ENCODE peak calls at places on chromosome 18, in four cellular contexts. K, Y, W and V are unnamed samples.

GRCh38 chr18:57446322-57446721 is 11.1 kb downstream of the ONECUT2 start:
- DNase-seq in K (peak), Y (peak), W (peak), V (peak)

GRCh38 chr18:6203791-6204190 is 210.9 kb downstream of the L3MBTL4 start:
- DNase-seq in K (no peak), Y (no peak), W (no peak), V (no peak)

GRCh38 chr18:9539283-9539682 is 64.0 kb downstream of the RALBP1 start:
- DNase-seq in K (no peak), Y (no peak), W (peak), V (peak)

GRCh38 chr18:1542230-1542774 is 637.6 kb downstream of the ADCYAP1 start:
- DNase-seq in K (no peak), Y (no peak), W (no peak), V (no peak)

GRCh38 chr18:24503182-24503581 is 42.7 kb downstream of the HRH4 start:
- DNase-seq in K (no peak), Y (no peak), W (no peak), V (no peak)

GRCh38 chr18:57516068-57516467 is 70.4 kb downstream of the FECH start:
- DNase-seq in K (no peak), Y (no peak), W (no peak), V (no peak)

GRCh38 chr18:35570182-35570581 is 11.4 kb upstream of the GALNT1 start:
- DNase-seq in K (no peak), Y (no peak), W (no peak), V (no peak)

GRCh38 chr18:76479351-76480238 is 15.4 kb downstream of the ZNF516 start:
- DNase-seq in K (no peak), Y (no peak), W (peak), V (no peak)

GRCh38 chr18:77101410-77102245 is 31.0 kb downstream of the MBP start:
- DNase-seq in K (peak), Y (peak), W (peak), V (peak)

GRCh38 chr18:43893001-43893637 is 615.8 kb upstream of the SYT4 start:
- DNase-seq in K (no peak), Y (no peak), W (peak), V (peak)

GRCh38 chr18:59063300-59063895 is 76.3 kb upstream of the SEC11C start:
- DNase-seq in K (no peak), Y (no peak), W (peak), V (no peak)

GRCh38 chr18:29154196-29154757 is 977.3 kb upstream of the CDH2 start:
- DNase-seq in K (no peak), Y (no peak), W (peak), V (peak)

GRCh38 chr18:23887493-23887892 is 127.1 kb upstream of the TTC39C start:
- DNase-seq in K (no peak), Y (no peak), W (peak), V (peak)

GRCh38 chr18:74906189-74906588 is 302.8 kb downstream of the PTGR3 start:
- DNase-seq in K (no peak), Y (no peak), W (peak), V (peak)

GRCh38 chr18:26458526-26459232 is 89.7 kb downstream of the KCTD1 start:
- DNase-seq in K (peak), Y (no peak), W (no peak), V (peak)

GRCh38 chr18:47118986-47119385 is 31.3 kb downstream of the HDHD2 start:
- DNase-seq in K (no peak), Y (no peak), W (no peak), V (peak)

GRCh38 chr18:49456794-49457193 is 3.7 kb downstream of the DYM start:
- DNase-seq in K (no peak), Y (no peak), W (peak), V (peak)

GRCh38 chr18:1811282-1811681 is 760.0 kb downstream of the METTL4 start:
- DNase-seq in K (no peak), Y (no peak), W (no peak), V (no peak)

GRCh38 chr18:59917422-59917821 is 17.6 kb downstream of the PMAIP1 start:
- DNase-seq in K (no peak), Y (no peak), W (peak), V (peak)

GRCh38 chr18:59907172-59907571 is 7.4 kb downstream of the PMAIP1 start:
- DNase-seq in K (no peak), Y (peak), W (no peak), V (no peak)

GRCh38 chr18:21704603-21705364 is at the start of gene ABHD3:
- DNase-seq in K (peak), Y (peak), W (peak), V (peak)

GRCh38 chr18:53281406-53281805 is 941.4 kb downstream of the DCC start:
- DNase-seq in K (no peak), Y (no peak), W (no peak), V (no peak)

GRCh38 chr18:31657823-31658669 is 26.3 kb downstream of the B4GALT6 start:
- DNase-seq in K (peak), Y (no peak), W (no peak), V (no peak)

GRCh38 chr18:39314595-39314994 is 1749.0 kb upstream of the CELF4 start:
- DNase-seq in K (no peak), Y (no peak), W (no peak), V (no peak)

GRCh38 chr18:9025104-9025838 is 77.2 kb upstream of the NDUFV2 start:
- DNase-seq in K (no peak), Y (no peak), W (no peak), V (no peak)

GRCh38 chr18:2036136-2036535 is 535.2 kb downstream of the METTL4 start:
- DNase-seq in K (no peak), Y (no peak), W (no peak), V (no peak)

DNA sequence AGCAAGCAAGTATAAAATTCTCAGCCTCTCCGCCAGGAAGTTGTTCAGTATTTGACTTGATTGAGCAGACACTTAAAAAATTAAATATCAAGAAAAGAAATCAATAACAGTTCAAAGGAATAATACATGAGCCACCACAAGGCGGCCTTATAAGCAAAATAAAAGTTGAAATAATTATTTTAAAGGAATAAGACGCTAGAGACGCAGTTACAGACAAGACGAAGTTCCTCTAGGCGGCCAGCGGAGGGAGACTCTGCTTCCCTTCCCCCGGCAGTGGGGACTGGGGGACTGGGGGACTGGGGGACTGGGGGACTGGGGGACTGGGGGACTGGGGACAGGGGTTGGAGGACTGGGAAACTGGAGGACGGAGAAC is 524 bp downstream of the CCDC178 start:
- DNase-seq in K (peak), Y (peak), W (peak), V (peak)
- TF ChIP-seq CTCF in K (no peak), Y (peak), W (peak), V (peak)

DNA sequence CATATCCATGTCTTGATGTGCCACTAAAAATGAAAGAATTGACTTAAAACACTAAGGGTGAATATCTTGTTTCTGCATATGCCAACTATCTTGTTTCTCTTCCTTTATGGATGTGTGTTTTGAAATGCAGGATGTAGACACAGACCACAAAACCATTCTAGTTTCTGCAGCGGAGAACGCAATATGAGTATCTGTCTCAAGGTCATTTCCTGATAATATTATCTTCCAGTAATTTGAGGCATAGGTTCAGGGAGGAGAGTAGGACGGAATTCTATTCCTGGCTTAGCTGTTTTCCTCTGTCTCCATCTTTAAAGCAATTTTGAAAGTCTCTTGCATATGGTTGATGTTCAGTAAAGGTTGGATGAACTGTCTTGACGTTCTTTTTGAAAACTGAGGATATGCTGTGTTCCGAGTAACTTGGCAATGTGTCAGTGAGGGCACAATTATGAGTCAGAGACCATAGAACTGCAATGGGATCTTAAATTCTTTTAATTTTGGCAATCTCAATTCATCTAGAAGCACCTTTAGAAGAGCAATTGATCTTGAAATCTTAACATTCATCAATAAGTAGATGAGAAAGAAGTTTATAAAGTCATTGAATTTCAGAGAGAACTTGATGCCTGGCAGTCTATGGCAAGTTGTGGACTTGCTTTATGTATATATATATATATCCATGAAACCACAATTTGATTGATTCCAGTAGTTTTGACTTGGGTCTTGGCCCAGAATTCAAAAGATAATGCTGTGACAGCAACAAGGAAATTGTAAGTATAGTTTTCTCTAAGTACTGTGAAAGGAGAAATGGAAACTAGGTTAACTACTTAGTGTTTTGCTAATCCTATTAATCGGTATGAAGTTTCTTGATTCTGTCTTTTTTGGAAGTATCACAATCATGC is 24.8 kb downstream of the RAB27B start:
- DNase-seq in K (no peak), Y (no peak), W (peak), V (peak)
- TF ChIP-seq CTCF in K (no peak), Y (no peak), W (no peak), V (no peak)

GRCh38 chr18:3056311-3056710 is 43.4 kb upstream of the LPIN2 start:
- DNase-seq in K (no peak), Y (no peak), W (no peak), V (no peak)

GRCh38 chr18:3054214-3054613 is 41.3 kb upstream of the LPIN2 start:
- DNase-seq in K (no peak), Y (no peak), W (no peak), V (no peak)

GRCh38 chr18:3055201-3055600 is 42.3 kb upstream of the LPIN2 start:
- DNase-seq in K (no peak), Y (no peak), W (peak), V (peak)

GRCh38 chr18:3055861-3056260 is 42.9 kb upstream of the LPIN2 start:
- DNase-seq in K (no peak), Y (no peak), W (no peak), V (no peak)

GRCh38 chr18:3054785-3055184 is 41.8 kb upstream of the LPIN2 start:
- DNase-seq in K (no peak), Y (no peak), W (no peak), V (no peak)
- TF ChIP-seq CTCF in K (no peak), Y (no peak), W (no peak), V (no peak)

GRCh38 chr18:32684940-32685339 is 87.9 kb downstream of the KLHL14 start:
- DNase-seq in K (no peak), Y (no peak), W (no peak), V (no peak)
- TF ChIP-seq CTCF in K (no peak), Y (no peak), W (no peak), V (no peak)

GRCh38 chr18:27599202-27599829 is 414.2 kb upstream of the CHST9 start:
- DNase-seq in K (peak), Y (peak), W (peak), V (peak)
- TF ChIP-seq CTCF in K (peak), Y (peak), W (peak), V (no peak)